ENCODE peak calls at places on chromosomes 1 and 21, in nine cellular contexts. C is suprapubic skin, M is esophagus squamous epithelium, E is heart left ventricle, U is body of pancreas, L is esophagus muscularis mucosa, B is testis, O is transverse colon, A is spleen. G is an unnamed sample.

GRCh38 chr1:215376544-215377264 is 190.4 kb upstream of the KCTD3 start:
- DNase-seq in C (no peak), M (no peak), E (no peak), U (no peak), L (no peak), B (no peak), O (no peak), A (no peak), G (no peak)

GRCh38 chr1:175757381-175758015 is 14.1 kb upstream of the TNR start:
- DNase-seq in C (no peak), M (no peak), E (no peak), U (peak; percentile 12), L (no peak), B (peak; percentile 68), O (peak; percentile 18), A (no peak), G (no peak)

GRCh38 chr1:24199291-24199900 is 12.3 kb upstream of the IFNLR1 start:
- DNase-seq in C (no peak), M (no peak), E (peak; percentile 61), U (peak; percentile 63), L (no peak), B (peak; percentile 81), O (peak; percentile 76), A (peak; percentile 84), G (peak; percentile 63)

GRCh38 chr1:213958346-213958745 is 29.4 kb upstream of the PROX1 start:
- DNase-seq in C (no peak), M (no peak), E (no peak), U (no peak), L (no peak), B (no peak), O (no peak), A (no peak), G (no peak)

GRCh38 chr1:25958475-25958874 is 39.4 kb downstream of the PAFAH2 start:
- DNase-seq in C (no peak), M (no peak), E (no peak), U (no peak), L (no peak), B (no peak), O (no peak), A (no peak), G (no peak)

GRCh38 chr1:20494609-20495311 is 8.8 kb upstream of the CAMK2N1 start:
- DNase-seq in C (no peak), M (no peak), E (no peak), U (no peak), L (no peak), B (no peak), O (no peak), A (no peak), G (no peak)

GRCh38 chr1:22527122-22527521 is 36.2 kb upstream of the EPHA8 start:
- DNase-seq in C (peak; percentile 56), M (no peak), E (no peak), U (peak; percentile 22), L (no peak), B (no peak), O (no peak), A (no peak), G (no peak)

GRCh38 chr21:21715286-21715969 is 717.2 kb downstream of the NCAM2 start:
- DNase-seq in C (no peak), M (no peak), E (no peak), U (no peak), L (no peak), B (no peak), O (no peak), A (no peak), G (no peak)

GRCh38 chr1:245678866-245679411 is 524.2 kb downstream of the KIF26B start:
- DNase-seq in C (no peak), M (no peak), E (no peak), U (no peak), L (no peak), B (no peak), O (no peak), A (peak; percentile 43), G (no peak)

GRCh38 chr1:30785714-30786113 is 28.1 kb upstream of the LAPTM5 start:
- DNase-seq in C (no peak), M (no peak), E (no peak), U (no peak), L (no peak), B (no peak), O (no peak), A (no peak), G (no peak)

GRCh38 chr1:43276673-43277072 is 6.9 kb downstream of the TMEM125 start:
- DNase-seq in C (peak; percentile 52), M (no peak), E (no peak), U (peak; percentile 69), L (no peak), B (no peak), O (no peak), A (peak; percentile 30), G (peak; percentile 7)

GRCh38 chr21:27700974-27701614 is 734.2 kb upstream of the ADAMTS5 start:
- DNase-seq in C (peak; percentile 85), M (no peak), E (peak; percentile 82), U (peak; percentile 86), L (no peak), B (peak; percentile 90), O (peak; percentile 88), A (peak; percentile 82), G (peak; percentile 90)

GRCh38 chr21:16978309-16978895 is 534.4 kb upstream of the CXADR start:
- DNase-seq in C (no peak), M (no peak), E (no peak), U (no peak), L (no peak), B (no peak), O (no peak), A (no peak), G (no peak)

GRCh38 chr21:45985471-45986315 is 4.1 kb downstream of the COL6A1 start:
- DNase-seq in C (peak; percentile 78), M (no peak), E (peak; percentile 17), U (no peak), L (no peak), B (no peak), O (peak; percentile 7), A (peak; percentile 75), G (peak; percentile 19)

GRCh38 chr1:41713141-41713540 is 205.6 kb downstream of the HIVEP3 start:
- DNase-seq in C (no peak), M (no peak), E (no peak), U (no peak), L (no peak), B (no peak), O (no peak), A (no peak), G (no peak)

GRCh38 chr1:164895026-164895907 is 336.3 kb downstream of the PBX1 start:
- DNase-seq in C (no peak), M (no peak), E (no peak), U (no peak), L (no peak), B (no peak), O (no peak), A (no peak), G (no peak)

GRCh38 chr1:22048351-22049192 is 3.9 kb upstream of the CDC42 start:
- DNase-seq in C (no peak), M (no peak), E (no peak), U (no peak), L (no peak), B (no peak), O (no peak), A (no peak), G (no peak)

GRCh38 chr1:109802901-109803561 is 39.3 kb upstream of the EPS8L3 start:
- DNase-seq in C (peak; percentile 57), M (no peak), E (peak; percentile 25), U (no peak), L (no peak), B (no peak), O (no peak), A (no peak), G (peak; percentile 13)

GRCh38 chr1:234976880-234977680 is 151.6 kb downstream of the TOMM20 start:
- DNase-seq in C (peak; percentile 23), M (no peak), E (no peak), U (no peak), L (no peak), B (no peak), O (no peak), A (no peak), G (peak; percentile 9)

GRCh38 chr1:43760745-43761343 is 53.5 kb downstream of the ST3GAL3 start:
- DNase-seq in C (no peak), M (no peak), E (no peak), U (no peak), L (no peak), B (no peak), O (no peak), A (no peak), G (no peak)

GRCh38 chr21:44483288-44484237 is 28.3 kb downstream of the LRRC3 start:
- DNase-seq in C (no peak), M (no peak), E (no peak), U (no peak), L (no peak), B (no peak), O (no peak), A (peak; percentile 43), G (no peak)

GRCh38 chr1:64183380-64183984 is 19.9 kb upstream of the UBE2U start:
- DNase-seq in C (no peak), M (no peak), E (no peak), U (no peak), L (peak; percentile 83), B (no peak), O (no peak), A (no peak), G (no peak)

GRCh38 chr1:37472281-37472680 is 2.1 kb upstream of the ZC3H12A start:
- DNase-seq in C (no peak), M (no peak), E (no peak), U (no peak), L (no peak), B (no peak), O (no peak), A (no peak), G (no peak)
- TF ChIP-seq POLR2A in C (no peak), M (no peak), E (no peak), U (no peak), L (no peak), B (no peak), O (no peak), A (no peak), G (no peak)

GRCh38 chr1:163055005-163055404 is 14.2 kb upstream of the RGS4 start:
- DNase-seq in C (no peak), M (no peak), E (no peak), U (no peak), L (no peak), B (no peak), O (no peak), A (no peak), G (no peak)
- TF ChIP-seq CTCF in C (no peak), M (no peak), E (no peak), U (no peak), L (no peak), B (no peak), O (no peak), A (no peak), G (no peak)

DNA sequence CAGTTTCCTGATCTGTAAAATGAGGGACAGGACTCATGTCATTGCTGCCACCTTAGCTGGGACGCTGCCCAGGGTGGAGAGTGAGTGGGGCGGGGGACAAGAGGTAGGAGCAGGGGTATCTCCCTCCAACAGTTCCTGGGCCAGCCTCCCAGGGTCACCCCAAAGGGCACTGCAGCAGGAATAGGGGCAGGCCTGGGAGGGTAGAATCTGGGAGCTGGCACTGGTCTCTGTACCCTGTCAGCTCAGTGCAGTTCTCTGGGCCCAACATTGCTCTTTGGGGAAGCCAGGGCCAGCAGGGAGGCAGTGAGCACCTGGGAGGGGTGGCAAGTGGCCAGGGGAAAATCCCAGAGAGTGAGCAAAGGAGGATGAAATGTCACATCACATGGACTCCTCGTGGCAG is 55.8 kb downstream of the ELK4 start:
- DNase-seq in C (peak; percentile 45), M (no peak), E (peak; percentile 14), U (peak; percentile 38), L (no peak), B (no peak), O (peak; percentile 8), A (no peak), G (no peak)
- H3K27me3 ChIP-seq in C (peaks cover 35% of the 10 kb centered on the region), M (peaks cover 69% of the 10 kb centered on the region), E (no peaks in the 10 kb centered on the region), U (no peaks in the 10 kb centered on the region), L (no peaks in the 10 kb centered on the region), B (no peaks in the 10 kb centered on the region), O (no peaks in the 10 kb centered on the region), A (no peaks in the 10 kb centered on the region), G (no peaks in the 10 kb centered on the region)

GRCh38 chr1:179025975-179026812 is 500 bp downstream of the FAM20B start:
- DNase-seq in C (peak; percentile 80), M (no peak), E (peak; percentile 78), U (peak; percentile 87), L (no peak), B (peak; percentile 74), O (peak; percentile 87), A (peak; percentile 96), G (peak; percentile 61)
- TF ChIP-seq POLR2A in C (peak; percentile 38), M (no peak), E (no peak), U (peak; percentile 83), L (peak; percentile 27), B (no peak), O (peak; percentile 88), A (peak; percentile 44), G (peak; percentile 46)

G was measured in uterus.